ENCODE peak calls at places on chromosomes 7 and 10, in ten cellular contexts. A is fibroblast of lung; Q is AG10803; M is kidney epithelial cell; K is ovary; O is CD8-positive, alpha-beta T cell; S is epithelial cell of esophagus; G is BJ; L is pancreas; J is mammary epithelial cell. R is an unnamed sample.

GRCh38 chr7:30924624-30925023 is 13.0 kb downstream of the AQP1 start:
- DNase-seq in A (no peak), Q (no peak), M (no peak), K (no peak), O (no peak), S (no peak), G (no peak), L (peak), J (no peak), R (no peak)

GRCh38 chr10:45064998-45065397 is 64.3 kb downstream of the ZNF22 start:
- DNase-seq in A (no peak), Q (no peak), M (no peak), K (no peak), O (no peak), S (no peak), G (no peak), L (no peak), J (no peak), R (no peak)

GRCh38 chr7:97117035-97117371 is 495 bp upstream of the SDHAF3 start:
- DNase-seq in A (no peak), Q (no peak), M (no peak), K (no peak), O (no peak), S (no peak), G (no peak), L (no peak), J (no peak), R (no peak)

GRCh38 chr10:13338337-13339128 is 9.6 kb downstream of the SEPHS1 start:
- DNase-seq in A (peak), Q (peak), M (no peak), K (no peak), O (no peak), S (no peak), G (peak), L (no peak), J (no peak), R (peak)

GRCh38 chr7:29469306-29469705 is 94.3 kb upstream of the PRR15 start:
- DNase-seq in A (no peak), Q (no peak), M (no peak), K (no peak), O (no peak), S (no peak), G (no peak), L (no peak), J (no peak), R (no peak)

GRCh38 chr10:78137147-78137546 is 103.5 kb downstream of the RPS24 start:
- DNase-seq in A (no peak), Q (no peak), M (no peak), K (no peak), O (no peak), S (peak), G (no peak), L (no peak), J (no peak), R (no peak)

GRCh38 chr10:124075116-124075955 is 18.1 kb downstream of the CHST15 start:
- DNase-seq in A (peak), Q (no peak), M (no peak), K (peak), O (no peak), S (no peak), G (no peak), L (no peak), J (no peak), R (no peak)

GRCh38 chr10:102148275-102148674 is 3.9 kb upstream of the NOLC1 start:
- DNase-seq in A (no peak), Q (no peak), M (no peak), K (no peak), O (no peak), S (no peak), G (no peak), L (no peak), J (no peak), R (no peak)

GRCh38 chr7:84536256-84536870 is 341.8 kb upstream of the SEMA3A start:
- DNase-seq in A (no peak), Q (peak), M (peak), K (no peak), O (no peak), S (peak), G (no peak), L (no peak), J (no peak), R (no peak)

GRCh38 chr7:132343196-132343595 is 233.1 kb downstream of the PLXNA4 start:
- DNase-seq in A (peak), Q (peak), M (no peak), K (no peak), O (no peak), S (no peak), G (no peak), L (no peak), J (no peak), R (no peak)

DNA sequence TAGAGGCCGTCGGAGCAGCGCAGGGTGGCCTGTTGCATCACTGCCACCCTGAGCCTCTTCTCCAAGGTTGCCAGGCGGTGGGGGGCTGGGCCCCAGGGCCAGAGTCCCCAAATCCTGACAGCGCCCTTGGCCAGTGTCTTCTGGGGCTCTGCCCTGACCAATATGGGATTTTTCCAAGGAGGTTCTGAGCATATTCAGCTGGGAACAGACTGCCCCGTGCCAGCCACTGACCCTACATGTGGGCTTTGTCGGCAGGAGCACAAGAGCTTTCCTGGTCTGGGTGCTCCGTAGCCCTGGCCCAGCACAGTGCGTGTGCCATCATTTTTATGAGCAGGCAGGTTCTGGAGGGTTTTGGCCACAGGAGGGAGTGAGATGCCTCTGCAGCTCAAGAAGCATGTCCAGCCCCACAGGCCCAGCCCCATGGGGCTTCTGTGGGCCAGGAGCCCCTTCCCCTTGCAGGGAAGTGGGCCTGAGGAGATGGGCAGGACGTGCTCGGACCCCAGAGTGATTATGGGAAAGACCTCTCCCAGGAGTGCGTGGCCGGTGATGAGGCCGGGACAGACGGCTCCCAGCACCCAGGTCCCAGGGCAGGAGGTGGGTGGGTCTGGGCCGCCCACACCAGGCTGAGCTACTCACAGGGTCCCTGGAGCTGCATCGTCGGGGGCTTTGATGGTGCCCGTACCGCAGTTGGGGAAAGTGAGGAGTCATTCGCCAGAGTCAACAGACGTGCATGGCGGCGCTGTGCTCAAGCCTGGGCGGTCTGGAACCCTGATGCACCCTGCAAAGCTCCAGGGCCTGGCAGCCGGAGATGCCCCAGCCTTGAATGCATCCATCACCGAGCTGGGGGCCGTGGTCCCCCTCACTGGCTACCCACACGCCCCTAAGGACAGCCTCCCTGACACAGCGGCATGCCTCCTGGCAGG is 66.6 kb downstream of the PWWP2B start:
- DNase-seq in A (peak), Q (peak), M (no peak), K (no peak), O (no peak), S (peak), G (no peak), L (peak), J (no peak), R (no peak)
- TF ChIP-seq CTCF in A (peak), Q (peak), M (peak), K (peak), O (no peak), S (no peak), G (peak), L (no peak), J (no peak), R (peak)

DNA sequence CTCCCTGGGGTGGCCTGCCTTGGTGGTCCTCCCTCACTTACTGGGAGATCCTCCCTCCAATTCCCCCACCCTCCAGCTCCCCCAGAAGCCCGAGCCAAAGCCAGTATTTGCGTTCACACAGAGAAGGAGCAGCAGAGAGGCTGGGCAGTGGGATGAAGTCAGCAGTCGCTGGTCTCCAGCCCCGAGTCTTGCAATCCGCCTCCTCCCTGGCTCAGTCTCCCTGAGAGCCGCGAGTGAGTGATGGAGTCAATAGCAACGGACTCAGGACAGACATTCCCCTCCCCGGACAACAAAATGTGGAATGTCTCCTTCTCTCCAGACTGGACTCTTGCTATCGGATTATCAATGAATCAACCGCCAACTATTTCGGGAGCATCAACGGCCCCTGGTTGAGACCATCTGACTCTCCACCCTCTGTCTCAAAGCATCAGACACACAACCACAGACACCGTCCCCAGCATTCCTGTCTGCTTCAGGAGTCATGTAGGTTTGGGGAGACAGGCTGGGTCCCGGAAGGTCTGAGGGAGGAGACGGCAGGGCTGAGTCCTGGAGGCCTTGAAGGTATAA is 178.4 kb downstream of the SH3PXD2A start:
- DNase-seq in A (peak), Q (peak), M (no peak), K (no peak), O (no peak), S (peak), G (peak), L (no peak), J (peak), R (peak)
- H3K4me3 ChIP-seq in A (peak), Q (peak), M (no peak), K (peak), O (no peak), S (no peak), G (peak), L (no peak), J (no peak), R (peak)

GRCh38 chr7:149598721-149599308 is 101.2 kb upstream of the ZNF746 start:
- DNase-seq in A (peak), Q (peak), M (no peak), K (no peak), O (no peak), S (peak), G (no peak), L (no peak), J (peak), R (peak)
- TF ChIP-seq CTCF in A (peak), Q (peak), M (peak), K (no peak), O (no peak), S (peak), G (peak), L (no peak), J (peak), R (peak)

GRCh38 chr10:122162566-122163181 is 108.4 kb upstream of the BTBD16 start:
- DNase-seq in A (no peak), Q (no peak), M (no peak), K (no peak), O (no peak), S (peak), G (no peak), L (peak), J (no peak), R (no peak)
- H3K4me3 ChIP-seq in A (no peak), Q (peak), M (peak), K (peak), O (no peak), S (no peak), G (peak), L (no peak), J (no peak), R (peak)